ENCODE peak calls at places on chromosomes 13 and 19, in seven cellular contexts. T, S, W, Z, Y, N and Q are unnamed samples.

GRCh38 chr19:29528946-29529645 is 3.3 kb downstream of the VSTM2B start:
- DNase-seq in T (no peak), S (no peak), W (no peak), Z (no peak), Y (no peak), N (no peak), Q (no peak)

GRCh38 chr19:19662866-19663291 is 597 bp downstream of the ATP13A1 start:
- DNase-seq in T (no peak), S (no peak), W (no peak), Z (no peak), Y (no peak), N (no peak), Q (no peak)

GRCh38 chr13:64529874-64530485 is 2700.2 kb downstream of the PCDH9 start:
- DNase-seq in T (peak), S (peak), W (no peak), Z (no peak), Y (no peak), N (no peak), Q (no peak)

GRCh38 chr13:99650410-99650809 is 149.1 kb downstream of the TM9SF2 start:
- DNase-seq in T (no peak), S (no peak), W (no peak), Z (no peak), Y (no peak), N (no peak), Q (no peak)

GRCh38 chr13:46783504-46783903 is 13.5 kb downstream of the ESD start:
- DNase-seq in T (no peak), S (no peak), W (no peak), Z (no peak), Y (no peak), N (no peak), Q (no peak)

GRCh38 chr19:2096543-2097329 is at the start of gene IZUMO4:
- DNase-seq in T (peak), S (peak), W (peak), Z (peak), Y (peak), N (peak), Q (peak)

GRCh38 chr19:46493236-46494114 is 2.2 kb downstream of the PNMA8B start:
- DNase-seq in T (peak), S (no peak), W (peak), Z (no peak), Y (peak), N (no peak), Q (peak)

GRCh38 chr19:50723069-50723468 is at the start of gene CLEC11A:
- DNase-seq in T (no peak), S (peak), W (no peak), Z (no peak), Y (no peak), N (peak), Q (no peak)

GRCh38 chr19:33674575-33675367 is 53.0 kb downstream of the CHST8 start:
- DNase-seq in T (no peak), S (no peak), W (no peak), Z (no peak), Y (no peak), N (no peak), Q (no peak)

GRCh38 chr13:110338441-110339101 is 31.5 kb downstream of the COL4A2 start:
- DNase-seq in T (no peak), S (peak), W (no peak), Z (no peak), Y (no peak), N (peak), Q (no peak)

GRCh38 chr19:13849991-13850909 is 26.7 kb upstream of the NANOS3 start:
- DNase-seq in T (peak), S (peak), W (peak), Z (no peak), Y (no peak), N (peak), Q (peak)